ENCODE peak calls at places on chromosomes 2 and 18, in eight cellular contexts. M is IMR-90, J is mucosa of descending colon, W is astrocyte of the spinal cord, S is choroid plexus epithelial cell, P is cardiac fibroblast, Z is GM12878, C is Panc1. H is an unnamed sample.

GRCh38 chr2:88671786-88672427 is 19.6 kb upstream of the RPIA start:
- DNase-seq in C (no peak), M (peak; percentile 70), Z (no peak), P (peak; percentile 74), S (peak; percentile 78), W (peak; percentile 62), J (no peak), H (no peak)

GRCh38 chr2:20539776-20540586 is 93.1 kb downstream of the RHOB start:
- DNase-seq in C (no peak), P (no peak), M (no peak), Z (no peak), J (no peak), S (peak; percentile 23), W (no peak), H (no peak)

GRCh38 chr2:204451766-204452165 is 93.5 kb upstream of the PARD3B start:
- DNase-seq in J (no peak), P (no peak), W (no peak), Z (no peak), C (no peak), M (no peak), S (no peak), H (no peak)

GRCh38 chr2:139201516-139201915 is 421.3 kb upstream of the NXPH2 start:
- DNase-seq in S (no peak), P (no peak), J (no peak), M (no peak), C (no peak), W (no peak), Z (no peak), H (no peak)

GRCh38 chr2:119719261-119719627 is 40.2 kb downstream of the TMEM177 start:
- DNase-seq in C (no peak), P (no peak), M (no peak), S (no peak), W (no peak), Z (no peak), J (no peak), H (no peak)

GRCh38 chr18:41731887-41732286 is 223.1 kb upstream of the PIK3C3 start:
- DNase-seq in J (no peak), Z (no peak), S (peak; percentile 52), M (no peak), P (peak; percentile 27), C (no peak), W (no peak), H (no peak)

GRCh38 chr2:229815858-229816257 is 101.5 kb upstream of the DNER start:
- DNase-seq in J (no peak), S (peak; percentile 63), W (peak; percentile 46), M (peak; percentile 59), C (no peak), Z (no peak), P (peak; percentile 31), H (no peak)

GRCh38 chr2:54308186-54308585 is 52.2 kb upstream of the TSPYL6 start:
- DNase-seq in P (no peak), M (no peak), W (no peak), Z (no peak), S (no peak), C (no peak), J (no peak), H (no peak)

GRCh38 chr2:82062469-82062868 is 1757.9 kb upstream of the LRRTM1 start:
- DNase-seq in J (no peak), C (no peak), M (no peak), S (no peak), P (no peak), Z (no peak), W (no peak), H (no peak)

GRCh38 chr2:119644186-119644585 is 34.8 kb upstream of the TMEM177 start:
- DNase-seq in Z (no peak), M (peak; percentile 47), C (no peak), P (peak; percentile 74), W (peak; percentile 43), S (peak; percentile 67), J (no peak), H (no peak)

GRCh38 chr2:74205586-74205985 is 7.2 kb downstream of the MTHFD2 start:
- DNase-seq in J (peak; percentile 80), M (no peak), P (no peak), S (no peak), C (no peak), W (no peak), Z (no peak), H (no peak)

GRCh38 chr2:176892818-176893217 is 319.8 kb upstream of the HNRNPA3 start:
- DNase-seq in P (no peak), S (no peak), C (no peak), M (no peak), W (no peak), J (no peak), Z (no peak), H (no peak)

GRCh38 chr18:25299426-25299825 is 52.5 kb downstream of the ZNF521 start:
- DNase-seq in W (peak; percentile 63), C (no peak), P (peak; percentile 51), M (peak; percentile 86), J (no peak), S (peak; percentile 76), Z (no peak), H (peak; percentile 67)

GRCh38 chr2:54577035-54577434 is 120.9 kb downstream of the SPTBN1 start:
- DNase-seq in J (peak; percentile 59), M (no peak), C (no peak), S (no peak), Z (no peak), W (no peak), P (no peak), H (no peak)

GRCh38 chr2:154375625-154376020 is 322.9 kb upstream of the KCNJ3 start:
- DNase-seq in P (peak; percentile 53), W (peak; percentile 63), Z (no peak), C (peak; percentile 25), M (no peak), J (no peak), S (peak; percentile 24), H (peak; percentile 13)

GRCh38 chr18:34222396-34223163 is 2.1 kb downstream of the NOL4 start:
- DNase-seq in C (no peak), Z (no peak), W (peak; percentile 9), J (peak; percentile 10), M (no peak), P (peak; percentile 1), S (peak; percentile 1), H (no peak)

GRCh38 chr2:128499367-128500135 is 180.9 kb upstream of the HS6ST1 start:
- DNase-seq in S (no peak), W (no peak), C (no peak), P (no peak), J (no peak), M (no peak), Z (no peak), H (no peak)

GRCh38 chr2:128436498-128437180 is 118.0 kb upstream of the HS6ST1 start:
- DNase-seq in C (no peak), S (no peak), M (no peak), W (no peak), Z (no peak), P (no peak), J (no peak), H (no peak)

GRCh38 chr2:174711206-174711605 is 53.1 kb downstream of the CHRNA1 start:
- DNase-seq in S (no peak), J (no peak), C (no peak), P (peak; percentile 32), M (peak; percentile 84), W (peak; percentile 22), Z (no peak), H (peak; percentile 3)

GRCh38 chr18:28723506-28723905 is 546.6 kb upstream of the CDH2 start:
- DNase-seq in W (no peak), P (no peak), J (no peak), M (peak; percentile 6), C (no peak), S (no peak), Z (no peak), H (no peak)
- H3K4me3 ChIP-seq in W (no peak overlapping the region), P (no peak overlapping the region), J (no peak overlapping the region), M (no peak overlapping the region), C (no peak overlapping the region), S (no peak overlapping the region), Z (no peak overlapping the region), H (no peak overlapping the region)

DNA sequence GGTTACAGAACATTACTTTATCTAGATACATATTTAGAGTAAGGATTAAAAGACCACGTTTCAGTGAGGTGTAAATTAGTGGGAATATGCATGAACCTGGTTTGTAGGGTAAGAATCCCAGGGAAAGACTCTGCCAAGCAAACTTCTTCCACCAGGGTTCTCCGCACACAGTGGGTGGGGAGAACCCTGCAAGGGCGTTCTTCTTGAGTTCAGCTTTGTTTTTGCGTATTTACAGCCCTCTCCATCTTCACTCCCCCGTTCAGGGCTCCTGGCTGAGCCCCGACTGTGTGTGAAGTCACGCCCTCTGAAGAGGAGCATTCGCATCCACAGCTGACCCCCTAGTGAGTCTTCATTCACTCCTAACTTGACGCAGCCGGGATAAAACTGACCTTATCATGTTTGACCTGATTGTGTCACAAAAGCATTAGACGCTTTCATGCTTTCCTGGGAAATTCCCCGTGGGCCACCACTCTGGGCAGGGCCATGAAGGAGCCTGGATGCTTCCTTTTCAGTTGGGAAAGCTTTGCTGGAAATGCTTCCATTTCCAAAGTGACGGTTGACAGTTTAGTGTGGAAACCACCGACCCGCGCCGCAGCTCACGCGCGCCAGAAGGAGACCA is 1.0 kb downstream of the ALKAL2 start:
- DNase-seq in M (no peak), C (no peak), J (no peak), Z (no peak), W (no peak), P (no peak), S (peak; percentile 28), H (no peak)
- H3K4me3 ChIP-seq in M (no peak overlapping the region), C (no peak overlapping the region), J (no peak overlapping the region), Z (no peak overlapping the region), W (no peak overlapping the region), P (no peak overlapping the region), S (peak overlapping the region; percentile 37), H (peak overlapping the region; percentile 32)

DNA sequence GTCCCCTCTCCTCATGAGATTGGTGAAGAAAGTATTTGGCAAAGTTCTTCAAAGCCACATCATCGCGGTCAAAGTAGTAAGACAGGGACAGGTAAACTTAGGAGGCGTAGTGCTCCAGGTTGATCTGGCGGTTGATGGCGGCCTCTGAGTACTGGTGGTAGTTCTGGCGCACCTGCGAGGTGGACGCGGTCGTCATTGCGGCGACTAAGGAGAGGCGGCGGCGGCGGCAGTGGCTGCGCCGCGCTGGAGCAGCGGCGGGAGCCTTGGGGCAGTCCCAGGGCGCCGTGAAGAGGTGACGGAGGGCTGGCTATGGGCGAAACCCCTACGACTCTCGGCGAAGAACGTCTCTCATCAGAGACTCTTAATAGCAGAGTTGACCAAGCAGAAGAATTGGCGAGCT is 107.2 kb upstream of the UBE2E3 start:
- DNase-seq in P (no peak), Z (no peak), C (no peak), J (no peak), M (no peak), S (no peak), W (no peak), H (no peak)
- H3K4me3 ChIP-seq in P (no peak overlapping the region), Z (no peak overlapping the region), C (no peak overlapping the region), J (no peak overlapping the region), M (no peak overlapping the region), S (no peak overlapping the region), W (no peak overlapping the region), H (no peak overlapping the region)

DNA sequence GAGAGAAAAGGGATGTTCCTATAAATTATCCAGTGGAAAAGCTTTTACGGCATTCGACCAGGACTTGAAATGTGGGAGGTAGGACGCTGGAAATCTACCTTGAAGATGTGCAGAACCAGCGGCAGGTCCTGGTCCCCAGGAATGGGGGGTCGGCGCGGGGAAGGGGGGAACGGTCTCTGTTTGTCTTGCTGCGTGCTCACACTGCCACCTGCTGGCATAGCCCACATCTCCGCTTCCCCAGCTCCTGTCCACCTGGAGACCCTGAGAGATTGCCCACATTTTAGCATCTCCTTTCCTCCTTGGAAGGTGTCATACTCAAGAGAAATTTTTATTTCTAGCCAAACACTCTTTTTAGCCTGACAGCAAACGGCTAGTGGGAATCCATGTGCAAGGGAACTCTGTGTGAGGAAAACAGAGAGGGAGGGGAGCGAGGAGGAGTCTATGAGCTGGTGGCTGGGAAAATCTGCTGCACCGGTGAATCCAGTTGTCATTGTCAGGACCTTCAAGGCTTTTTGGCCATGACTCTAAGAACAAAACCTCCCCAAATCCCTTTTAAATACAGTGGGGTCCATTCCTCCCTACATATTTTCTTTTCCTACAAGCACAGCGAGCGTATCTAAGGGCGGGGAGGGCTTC is 348.9 kb upstream of the PKDCC start:
- DNase-seq in W (peak; percentile 19), C (no peak), J (peak; percentile 35), S (peak; percentile 33), P (peak; percentile 49), M (no peak), Z (no peak), H (no peak)
- H3K4me3 ChIP-seq in W (no peak overlapping the region), C (no peak overlapping the region), J (no peak overlapping the region), S (no peak overlapping the region), P (no peak overlapping the region), M (no peak overlapping the region), Z (no peak overlapping the region), H (no peak overlapping the region)